ENCODE peak calls at places on chromosome 11, in six cellular contexts. B is T-helper 1 cell, S is NCI-H2227 treated with DMSO at 0.1 percent for 48 hours, M is mucosa of gallbladder, E is kidney, Y is AG08395. T is an unnamed sample.

GRCh38 chr11:60844870-60845221 is 2.9 kb downstream of the CCDC86 start:
- DNase-seq in Y (no peak), B (no peak), M (no peak), S (no peak), E (no peak), T (no peak)

GRCh38 chr11:61732705-61733104 is 19.7 kb upstream of the MYRF start:
- DNase-seq in E (no peak), Y (peak), M (no peak), S (no peak), B (no peak), T (no peak)

GRCh38 chr11:64086263-64086938 is 50.7 kb downstream of the FLRT1 start:
- DNase-seq in Y (peak), B (no peak), M (peak), E (no peak), S (no peak), T (peak)

GRCh38 chr11:118883368-118884071 is at the start of gene CXCR5:
- DNase-seq in Y (no peak), B (peak), E (no peak), M (no peak), S (no peak), T (no peak)

GRCh38 chr11:132920391-132921095 is 611.8 kb downstream of the OPCML start:
- DNase-seq in E (no peak), M (no peak), S (no peak), Y (no peak), B (no peak), T (no peak)

GRCh38 chr11:114155116-114155515 is 95.6 kb downstream of the ZBTB16 start:
- DNase-seq in Y (no peak), B (no peak), E (peak), S (no peak), M (no peak), T (no peak)

GRCh38 chr11:88231894-88232482 is 56.7 kb upstream of the RAB38 start:
- DNase-seq in Y (peak), B (no peak), E (no peak), S (no peak), M (peak), T (no peak)

GRCh38 chr11:67230886-67231285 is 35.4 kb upstream of the GRK2 start:
- DNase-seq in S (no peak), M (no peak), Y (no peak), B (no peak), E (no peak), T (no peak)

GRCh38 chr11:2436521-2437031 is 7.7 kb downstream of the TRPM5 start:
- DNase-seq in E (peak), S (no peak), Y (no peak), B (no peak), M (no peak), T (no peak)

GRCh38 chr11:61816736-61817455 is at the start of gene FADS1:
- DNase-seq in B (peak), Y (peak), S (peak), E (peak), M (peak), T (peak)

GRCh38 chr11:70604630-70605520 is 206.5 kb downstream of the CTTN start:
- DNase-seq in B (no peak), Y (no peak), S (no peak), E (peak), M (no peak), T (no peak)

GRCh38 chr11:123474994-123475393 is 44.9 kb downstream of the GRAMD1B start:
- DNase-seq in Y (peak), B (no peak), M (peak), S (no peak), E (no peak), T (no peak)

T was measured in NCI-H187.